ENCODE peak calls at places on chromosomes 12 and 14, in four cellular contexts. S, D, B and Y are unnamed samples.
A peak's percentile ranks its signal among the peaks of the same experiment; 100 is the strongest.

GRCh38 chr12:26130728-26131127 is 5.9 kb upstream of the BHLHE41 start:
- DNase-seq in S (no peak), B (no peak), D (no peak), Y (no peak)

GRCh38 chr14:81366259-81366658 is 33.9 kb downstream of the STON2 start:
- DNase-seq in S (no peak), D (peak; percentile 7), B (no peak), Y (no peak)

GRCh38 chr14:75278422-75279152 is at the start of gene FOS:
- DNase-seq in B (no peak), D (peak; percentile 98), S (peak; percentile 96), Y (peak; percentile 98)

GRCh38 chr14:27528328-27528727 is 930.5 kb upstream of the NOVA1 start:
- DNase-seq in S (no peak), B (no peak), D (peak; percentile 13), Y (peak; percentile 37)

GRCh38 chr12:56198836-56199235 is 9.6 kb upstream of the SMARCC2 start:
- DNase-seq in D (no peak), S (peak; percentile 18), B (no peak), Y (no peak)

GRCh38 chr12:79765157-79765556 is 74.4 kb upstream of the PAWR start:
- DNase-seq in S (no peak), D (no peak), B (no peak), Y (no peak)

GRCh38 chr14:57060276-57060956 is 208.3 kb downstream of the EXOC5 start:
- DNase-seq in D (no peak), S (no peak), B (peak; percentile 52), Y (no peak)

GRCh38 chr14:104600805-104601204 is 3.8 kb downstream of the TMEM179 start:
- DNase-seq in S (no peak), D (no peak), B (no peak), Y (peak; percentile 21)

GRCh38 chr12:132163041-132163910 is 19.0 kb downstream of the NOC4L start:
- DNase-seq in D (no peak), B (no peak), S (no peak), Y (no peak)

GRCh38 chr12:122835693-122836026 is 403 bp downstream of the HIP1R start:
- DNase-seq in S (no peak), B (no peak), D (peak; percentile 46), Y (peak; percentile 83)

GRCh38 chr12:110528277-110528839 is 26.2 kb downstream of the RAD9B start:
- DNase-seq in S (no peak), B (no peak), D (no peak), Y (no peak)

GRCh38 chr12:108666326-108666995 is 32.8 kb upstream of the SELPLG start:
- DNase-seq in D (no peak), S (peak; percentile 51), B (no peak), Y (no peak)

GRCh38 chr12:108663324-108664015 is 29.8 kb upstream of the SELPLG start:
- DNase-seq in D (no peak), B (no peak), S (no peak), Y (no peak)

GRCh38 chr12:108665608-108666202 is 32.0 kb upstream of the SELPLG start:
- DNase-seq in B (no peak), D (no peak), S (no peak), Y (no peak)

GRCh38 chr12:108667349-108667748 is 33.7 kb upstream of the SELPLG start:
- DNase-seq in S (no peak), B (no peak), D (no peak), Y (no peak)

DNA sequence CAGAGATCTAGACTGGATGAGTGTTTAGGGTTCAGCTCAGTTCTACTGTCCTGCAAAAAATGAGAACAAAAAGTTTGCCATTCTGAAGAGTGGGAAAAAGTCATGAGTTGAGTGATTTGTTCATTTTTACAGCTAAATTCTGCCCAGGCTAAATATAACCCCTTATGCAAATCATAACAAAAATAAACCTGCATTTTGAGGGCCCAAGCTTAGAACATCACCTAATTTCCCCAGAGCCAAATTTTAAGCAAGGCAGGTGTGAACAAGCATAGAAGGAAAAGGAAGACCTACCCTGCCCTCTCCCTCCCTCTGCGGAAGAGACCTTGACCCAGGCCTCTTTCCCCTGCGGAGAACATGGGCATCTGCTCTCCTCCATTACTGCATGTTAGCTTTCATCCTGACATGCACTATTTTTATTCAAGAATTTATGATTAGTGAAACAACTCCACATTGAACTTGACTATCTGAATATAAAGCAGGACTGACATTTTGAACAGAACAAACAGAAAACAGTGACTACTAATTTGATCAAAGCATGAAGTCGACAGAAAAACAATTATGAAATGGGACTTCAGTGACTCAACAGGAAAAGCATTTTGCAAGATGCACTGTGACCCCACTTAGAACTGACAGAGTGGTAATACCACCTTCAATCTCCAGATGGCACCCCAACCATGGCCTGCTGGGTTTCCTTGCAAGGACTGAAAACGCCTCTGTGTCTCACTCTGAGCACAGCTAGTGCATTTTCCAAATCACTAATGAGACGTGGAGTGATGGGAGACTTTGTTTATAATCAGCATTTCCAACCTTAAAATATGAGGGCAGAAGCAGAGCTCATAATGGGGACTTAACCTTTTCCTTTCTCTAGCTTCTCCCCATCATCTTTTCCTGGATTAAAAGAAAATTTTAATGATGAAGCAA is 30.9 kb upstream of the SELPLG start:
- DNase-seq in D (peak; percentile 82), B (peak; percentile 91), S (peak; percentile 95), Y (peak; percentile 78)
- TF ChIP-seq RFX5 in D (no peak), B (no peak), S (no peak), Y (no peak)

GRCh38 chr14:23294734-23295561 is 7.7 kb downstream of the PPP1R3E start:
- DNase-seq in S (peak; percentile 51), D (no peak), B (no peak), Y (peak; percentile 54)
- TF ChIP-seq RFX5 in S (no peak), D (no peak), B (no peak), Y (peak; percentile 41)

DNA sequence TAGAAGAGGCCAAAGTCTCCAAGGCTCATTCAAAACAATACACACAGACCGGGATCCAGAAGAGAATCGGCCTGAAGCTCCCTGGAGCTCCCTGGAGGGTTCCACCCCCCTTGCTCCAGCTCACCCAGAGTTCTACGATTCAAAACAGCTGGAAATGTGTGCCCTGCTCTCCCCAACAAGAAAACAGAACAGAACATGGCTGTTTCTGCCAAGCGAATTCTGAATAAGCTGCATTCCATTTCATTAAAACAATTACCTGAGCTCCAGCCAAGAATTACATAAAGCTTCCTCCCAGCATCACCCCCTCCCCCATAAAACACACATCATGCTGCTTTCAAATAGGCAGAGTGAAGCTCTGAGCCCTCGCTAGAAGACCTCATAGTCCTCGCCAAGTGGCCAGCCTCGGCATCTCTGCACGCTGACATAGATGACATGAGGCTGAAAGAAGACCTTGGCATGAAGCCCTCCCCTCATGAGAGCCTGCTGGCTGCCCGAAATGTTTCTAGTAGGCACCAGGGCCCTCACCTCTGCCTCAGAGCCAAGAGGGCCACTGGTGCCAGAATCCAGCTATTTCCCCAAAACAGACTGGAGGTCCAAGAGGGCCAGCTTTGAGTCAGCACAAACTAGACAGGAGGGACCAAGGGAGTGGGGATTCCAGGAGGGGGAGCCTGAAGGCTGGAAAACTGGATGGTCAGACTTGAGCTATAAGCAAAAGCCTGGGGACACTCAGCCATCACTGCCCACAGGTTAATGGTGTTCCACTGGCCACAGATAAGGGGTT is 8.3 kb downstream of the PXN start:
- DNase-seq in D (no peak), S (peak; percentile 93), B (no peak), Y (peak; percentile 54)
- TF ChIP-seq RFX5 in D (no peak), S (no peak), B (no peak), Y (no peak)

DNA sequence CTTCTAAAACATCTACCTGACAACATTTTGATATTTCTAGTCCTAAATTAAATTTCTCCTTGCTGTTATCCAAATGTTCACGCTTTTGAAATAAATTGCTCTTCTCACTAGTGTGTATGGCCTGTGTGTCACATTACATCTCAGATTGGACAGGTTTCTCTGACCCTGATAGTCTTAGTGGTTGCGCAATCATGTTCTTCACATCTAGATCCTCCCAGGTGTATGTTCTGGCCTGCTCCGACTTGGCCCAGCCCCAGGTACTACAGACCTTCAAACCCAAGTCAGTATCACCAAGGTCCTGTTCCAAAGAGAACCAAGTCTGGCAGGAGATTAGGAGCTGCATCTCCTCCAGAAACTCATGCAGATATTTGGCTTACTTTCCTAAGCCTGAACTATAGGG is 209.5 kb downstream of the ASCL1 start:
- DNase-seq in S (no peak), D (no peak), B (no peak), Y (no peak)
- TF ChIP-seq RFX5 in S (no peak), D (no peak), B (no peak), Y (no peak)

GRCh38 chr12:11743748-11744147 is 94.3 kb downstream of the ETV6 start:
- DNase-seq in D (no peak), B (no peak), S (no peak), Y (no peak)

GRCh38 chr12:11741434-11742092 is 92.1 kb downstream of the ETV6 start:
- DNase-seq in S (no peak), D (no peak), B (no peak), Y (no peak)

GRCh38 chr12:11743333-11743732 is 93.9 kb downstream of the ETV6 start:
- DNase-seq in S (no peak), D (no peak), B (no peak), Y (no peak)

GRCh38 chr12:11738450-11738849 is 89.0 kb downstream of the ETV6 start:
- DNase-seq in D (no peak), B (no peak), S (no peak), Y (no peak)

DNA sequence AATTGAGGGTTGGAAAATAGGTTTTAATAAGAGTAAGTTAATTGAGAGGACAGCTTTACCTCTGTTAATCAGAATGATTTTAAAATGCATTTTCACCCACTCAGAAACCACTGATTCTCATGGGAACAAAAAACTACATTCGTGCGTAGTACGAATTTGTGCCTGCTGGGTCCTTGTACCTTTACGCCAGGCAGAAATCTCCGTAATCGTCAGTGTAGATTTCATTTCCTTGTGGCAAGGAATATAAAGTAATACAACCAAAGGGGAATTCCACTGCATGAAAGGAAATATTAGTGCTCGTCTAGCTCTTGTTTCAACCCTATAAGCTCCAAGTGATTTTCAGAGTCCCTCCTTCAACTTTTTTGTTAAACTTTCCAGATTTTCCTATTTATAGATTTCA is 90.5 kb downstream of the ETV6 start:
- DNase-seq in S (no peak), B (no peak), D (no peak), Y (no peak)
- TF ChIP-seq RFX5 in S (no peak), B (no peak), D (no peak), Y (no peak)

DNA sequence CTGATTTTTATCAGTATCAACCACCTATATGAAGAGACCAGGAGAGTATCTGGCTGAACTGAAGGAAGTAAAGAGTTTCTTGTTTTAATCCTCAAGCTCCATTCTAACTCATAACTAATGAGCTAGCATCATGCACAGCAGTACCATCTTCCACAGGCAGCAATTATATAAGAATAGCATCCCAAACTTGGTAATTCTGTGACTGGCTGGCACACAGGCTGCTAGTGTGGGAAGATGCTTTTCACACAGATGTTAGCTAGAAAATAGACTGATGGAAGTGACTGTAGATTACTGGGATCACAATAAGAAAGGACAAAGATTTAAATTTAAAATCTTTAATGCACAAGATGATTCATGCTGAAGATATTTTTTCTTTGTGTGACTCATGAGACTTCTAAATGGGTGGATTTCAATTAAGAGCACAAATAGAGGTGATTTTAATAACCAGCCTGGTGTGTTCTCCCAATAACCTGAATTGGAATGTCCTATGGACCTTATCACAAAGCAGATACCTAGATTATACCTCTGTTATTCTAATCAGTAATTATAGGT is 417.7 kb upstream of the ATXN7L3B start:
- DNase-seq in S (no peak), B (no peak), D (no peak), Y (no peak)
- TF ChIP-seq RFX5 in S (no peak), B (no peak), D (no peak), Y (no peak)

GRCh38 chr12:14167005-14167628 is 185.7 kb upstream of the GRIN2B start:
- DNase-seq in S (peak; percentile 41), D (peak; percentile 61), B (no peak), Y (peak; percentile 67)

DNA sequence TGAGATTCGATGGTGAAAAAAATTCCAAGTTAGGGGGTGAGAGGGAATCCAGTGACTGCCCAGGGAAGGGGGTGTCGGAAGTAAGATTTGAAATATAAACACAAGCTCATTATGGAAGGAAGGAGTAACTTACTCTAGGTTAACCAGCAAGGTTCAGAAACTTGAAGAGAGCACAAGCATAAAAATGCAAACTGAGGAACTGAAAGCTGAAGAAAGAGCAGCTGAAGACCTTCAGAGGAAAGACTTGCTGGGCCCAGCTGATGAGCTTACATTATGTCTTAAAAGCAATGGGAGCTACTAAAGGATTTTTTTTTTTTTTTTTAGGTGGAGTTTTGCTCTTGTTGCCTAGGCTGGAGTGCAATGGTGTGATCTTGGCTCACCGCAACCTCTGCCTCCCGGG is 189.7 kb upstream of the GRIN2B start:
- DNase-seq in S (no peak), D (no peak), B (peak; percentile 42), Y (no peak)
- TF ChIP-seq RFX5 in S (no peak), D (no peak), B (no peak), Y (no peak)